ENCODE peak calls at places on chromosomes 16 and 17, in nine cellular contexts. F is heart right ventricle, Y is A549, U is tibial artery, P is mesendoderm, G is pancreas, H is body of pancreas, T is IMR-90, B is right atrium auricular region. I is an unnamed sample. For H3K4me1, the result is how much of the 10 kb centered on the place peaks cover.

GRCh38 chr17:13003454-13003851 is 14.4 kb downstream of the ELAC2 start:
- DNase-seq in F (no peak), Y (no peak), U (peak), P (no peak), G (no peak), H (no peak), T (no peak), B (no peak), I (no peak)

GRCh38 chr16:46673320-46674013 is 15.5 kb downstream of the VPS35 start:
- DNase-seq in F (no peak), Y (peak), U (no peak), P (peak), G (no peak), H (peak), T (peak), B (no peak), I (peak)

GRCh38 chr17:7922499-7923289 is 6.6 kb upstream of the RNF227 start:
- DNase-seq in F (peak), Y (no peak), U (peak), P (peak), G (peak), H (peak), T (peak), B (peak), I (peak)

GRCh38 chr16:57113664-57114063 is 21.3 kb downstream of the CPNE2 start:
- DNase-seq in F (no peak), Y (no peak), U (no peak), P (no peak), G (no peak), H (no peak), T (no peak), B (no peak), I (no peak)

GRCh38 chr17:73142763-73143395 is 21.9 kb upstream of the SSTR2 start:
- DNase-seq in F (no peak), Y (no peak), U (no peak), P (no peak), G (no peak), H (no peak), T (peak), B (no peak), I (no peak)

GRCh38 chr16:69105501-69106361 is at the start of gene HAS3:
- DNase-seq in F (peak), Y (peak), U (no peak), P (peak), G (peak), H (peak), T (peak), B (no peak), I (peak)

GRCh38 chr16:87411375-87412271 is 19.5 kb downstream of the MAP1LC3B start:
- DNase-seq in F (no peak), Y (no peak), U (peak), P (no peak), G (no peak), H (no peak), T (no peak), B (no peak), I (no peak)

GRCh38 chr16:56363781-56364565 is 61.4 kb downstream of the AMFR start:
- DNase-seq in F (no peak), Y (no peak), U (no peak), P (no peak), G (peak), H (no peak), T (no peak), B (peak), I (no peak)

GRCh38 chr17:44187131-44187899 is 543 bp downstream of the TMUB2 start:
- DNase-seq in F (no peak), Y (no peak), U (no peak), P (no peak), G (no peak), H (no peak), T (peak), B (no peak), I (peak)

GRCh38 chr17:142102-142661 is 4.8 kb downstream of the SCGB1C2 start:
- DNase-seq in F (no peak), Y (peak), U (peak), P (peak), G (peak), H (peak), T (peak), B (peak), I (peak)

GRCh38 chr17:1736348-1737281 is 6.1 kb upstream of the SERPINF2 start:
- DNase-seq in F (peak), Y (peak), U (peak), P (no peak), G (no peak), H (peak), T (peak), B (no peak), I (no peak)

GRCh38 chr16:3907586-3907985 is 27.1 kb upstream of the CREBBP start:
- DNase-seq in F (no peak), Y (no peak), U (no peak), P (peak), G (no peak), H (no peak), T (no peak), B (no peak), I (no peak)

GRCh38 chr17:80663783-80664206 is 119.2 kb downstream of the RPTOR start:
- DNase-seq in F (no peak), Y (no peak), U (no peak), P (no peak), G (no peak), H (no peak), T (peak), B (no peak), I (peak)
- H3K27ac ChIP-seq in F (no peak), Y (no peak), U (no peak), P (no peak), G (no peak), H (no peak), T (peak), B (no peak), I (peak)

GRCh38 chr17:82441686-82442487 is 8.7 kb downstream of the CYBC1 start:
- DNase-seq in F (peak), Y (no peak), U (no peak), P (no peak), G (no peak), H (no peak), T (no peak), B (no peak), I (no peak)
- H3K4me1 ChIP-seq in F (under half), Y (under half), U (under half), P (under half), G (under half), H (half or more), T (under half), B (under half), I (under half)

GRCh38 chr16:81946206-81946605 is 65.1 kb downstream of the SDR42E1 start:
- DNase-seq in F (no peak), Y (no peak), U (no peak), P (peak), G (no peak), H (no peak), T (no peak), B (no peak), I (no peak)
- H3K4me3 ChIP-seq in F (no peak), Y (no peak), U (no peak), P (no peak), G (no peak), H (no peak), T (no peak), B (no peak), I (no peak)

GRCh38 chr16:81445926-81446317 is 1.3 kb downstream of the CMIP start:
- DNase-seq in F (no peak), Y (no peak), U (no peak), P (peak), G (no peak), H (no peak), T (no peak), B (no peak), I (no peak)

GRCh38 chr16:81449241-81449640 is 4.6 kb downstream of the CMIP start:
- DNase-seq in F (no peak), Y (no peak), U (no peak), P (no peak), G (no peak), H (no peak), T (no peak), B (no peak), I (no peak)

GRCh38 chr16:81446318-81447275 is 2.0 kb downstream of the CMIP start:
- DNase-seq in F (no peak), Y (peak), U (no peak), P (peak), G (no peak), H (peak), T (peak), B (no peak), I (peak)

GRCh38 chr16:81448154-81449131 is 3.8 kb downstream of the CMIP start:
- DNase-seq in F (no peak), Y (no peak), U (no peak), P (no peak), G (peak), H (peak), T (no peak), B (no peak), I (no peak)

DNA sequence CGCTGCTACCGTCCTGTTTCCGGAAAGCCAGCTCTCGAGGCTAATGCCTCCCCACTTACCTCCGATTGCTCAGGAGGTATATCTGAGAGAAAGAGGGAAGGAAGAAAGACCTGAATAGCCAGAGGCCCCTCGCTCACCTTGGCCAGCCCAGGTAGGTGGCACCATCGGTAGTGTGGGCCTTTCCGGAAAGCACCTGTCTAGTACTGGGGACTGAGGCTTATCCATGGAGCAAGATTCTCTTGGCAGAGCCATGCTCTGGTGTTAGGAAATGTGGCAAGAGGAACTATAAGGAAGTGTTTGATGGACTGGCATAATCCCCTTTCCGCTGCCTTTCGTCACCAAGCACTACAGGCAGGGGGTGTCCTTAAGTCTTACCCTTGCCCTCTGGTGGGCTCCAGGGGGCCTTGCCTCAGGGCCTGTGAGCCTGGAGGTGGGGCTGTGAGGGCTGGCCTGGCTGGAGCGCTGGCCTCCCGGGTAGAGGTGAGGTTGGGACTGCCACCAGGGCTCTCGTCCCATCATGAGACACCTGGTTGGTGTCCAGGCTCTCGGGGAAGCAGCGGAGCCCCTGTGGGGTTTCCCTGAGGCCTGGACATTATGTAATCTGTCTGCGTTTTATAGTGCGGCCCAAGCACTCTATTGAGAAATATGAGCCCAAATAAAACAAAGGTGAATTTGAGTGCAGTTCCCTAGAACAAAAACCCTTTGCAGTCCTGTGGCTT is 2.9 kb downstream of the CMIP start:
- DNase-seq in F (no peak), Y (no peak), U (no peak), P (no peak), G (no peak), H (peak), T (no peak), B (no peak), I (no peak)
- H3K27ac ChIP-seq in F (peak), Y (peak), U (no peak), P (no peak), G (peak), H (peak), T (no peak), B (peak), I (peak)

DNA sequence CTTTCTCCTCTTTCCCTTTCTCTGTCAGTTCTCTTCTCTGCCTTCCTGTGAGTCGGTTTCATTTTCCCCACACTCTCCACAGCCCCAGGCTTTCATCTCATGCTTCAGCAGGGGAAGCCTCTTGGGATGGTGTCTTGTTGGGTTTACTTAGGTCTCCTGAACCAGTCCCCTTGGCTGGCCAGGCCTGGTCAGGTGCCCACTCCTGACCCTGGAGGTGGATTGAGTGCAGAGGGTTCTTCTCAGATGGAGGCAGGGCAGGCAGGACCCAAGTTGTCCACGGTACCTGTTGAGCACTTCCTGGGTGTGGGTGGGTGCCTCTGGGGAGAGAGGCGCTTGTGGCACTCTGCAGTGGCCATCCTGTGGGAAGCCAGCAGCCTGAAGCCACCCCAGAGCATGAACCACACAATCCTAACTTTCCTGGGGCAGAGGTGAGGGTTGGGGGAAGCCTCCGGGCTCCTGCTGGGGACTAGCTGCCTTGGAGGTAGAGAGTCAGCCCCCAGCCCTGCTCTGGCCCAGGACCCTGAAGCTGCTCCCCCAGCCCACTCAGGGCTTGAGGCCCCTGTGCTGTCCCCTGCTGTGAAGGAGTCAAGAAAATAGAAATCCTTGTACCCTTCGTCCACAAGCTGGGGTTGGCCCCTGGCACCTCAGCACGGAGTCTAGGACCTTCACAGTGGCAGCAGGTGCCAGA is 2.0 kb upstream of the RAP1GAP2 start:
- DNase-seq in F (no peak), Y (no peak), U (no peak), P (no peak), G (no peak), H (no peak), T (no peak), B (no peak), I (peak)
- H3K4me1 ChIP-seq in F (under half), Y (under half), U (under half), P (under half), G (under half), H (under half), T (under half), B (under half), I (half or more)

GRCh38 chr17:21457051-21458026 is 81.2 kb downstream of the KCNJ12 start:
- DNase-seq in F (peak), Y (peak), U (peak), P (peak), G (peak), H (peak), T (peak), B (peak), I (peak)

GRCh38 chr17:21455761-21456160 is 79.6 kb downstream of the KCNJ12 start:
- DNase-seq in F (no peak), Y (no peak), U (no peak), P (no peak), G (no peak), H (no peak), T (no peak), B (peak), I (no peak)

GRCh38 chr17:21460358-21460757 is 84.2 kb downstream of the KCNJ12 start:
- DNase-seq in F (no peak), Y (no peak), U (no peak), P (no peak), G (no peak), H (no peak), T (peak), B (peak), I (no peak)

GRCh38 chr17:21459536-21459935 is 83.4 kb downstream of the KCNJ12 start:
- DNase-seq in F (no peak), Y (no peak), U (no peak), P (no peak), G (no peak), H (no peak), T (no peak), B (peak), I (no peak)

GRCh38 chr17:21458036-21458435 is 81.9 kb downstream of the KCNJ12 start:
- DNase-seq in F (no peak), Y (no peak), U (no peak), P (peak), G (no peak), H (no peak), T (no peak), B (peak), I (no peak)
- H3K4me3 ChIP-seq in F (no peak), Y (no peak), U (no peak), P (no peak), G (no peak), H (no peak), T (no peak), B (no peak), I (no peak)

GRCh38 chr16:86158688-86159360 is 259.9 kb downstream of the IRF8 start:
- DNase-seq in F (no peak), Y (no peak), U (no peak), P (peak), G (no peak), H (no peak), T (peak), B (no peak), I (no peak)

GRCh38 chr16:86150646-86151371 is 251.8 kb downstream of the IRF8 start:
- DNase-seq in F (no peak), Y (no peak), U (no peak), P (peak), G (no peak), H (no peak), T (no peak), B (no peak), I (no peak)

GRCh38 chr16:86157616-86158247 is 258.8 kb downstream of the IRF8 start:
- DNase-seq in F (no peak), Y (no peak), U (no peak), P (no peak), G (no peak), H (no peak), T (peak), B (no peak), I (no peak)

GRCh38 chr16:86151372-86151950 is 252.5 kb downstream of the IRF8 start:
- DNase-seq in F (no peak), Y (no peak), U (no peak), P (no peak), G (no peak), H (no peak), T (no peak), B (no peak), I (no peak)

DNA sequence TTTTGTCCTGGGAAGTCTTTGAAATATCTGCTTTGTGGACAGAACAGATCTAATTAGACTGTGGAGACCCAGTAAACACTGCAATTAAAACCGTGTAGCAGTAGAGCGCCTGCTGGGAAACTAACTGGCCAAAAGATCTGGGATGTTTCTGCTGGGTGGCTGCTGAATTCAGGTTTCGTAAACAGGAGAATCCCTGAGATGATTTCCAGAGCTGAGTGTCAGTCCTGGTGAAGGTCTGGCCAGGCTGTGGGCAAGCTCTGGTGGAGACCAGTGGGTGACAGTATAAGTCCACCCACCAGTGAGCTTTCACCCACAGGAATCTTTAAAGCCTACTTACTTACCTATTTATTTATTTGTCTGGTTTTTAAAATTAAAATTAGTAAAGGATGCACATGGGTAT is 257.2 kb downstream of the IRF8 start:
- DNase-seq in F (no peak), Y (no peak), U (no peak), P (no peak), G (no peak), H (no peak), T (no peak), B (no peak), I (no peak)
- H3K27ac ChIP-seq in F (no peak), Y (no peak), U (no peak), P (no peak), G (no peak), H (no peak), T (no peak), B (no peak), I (no peak)

DNA sequence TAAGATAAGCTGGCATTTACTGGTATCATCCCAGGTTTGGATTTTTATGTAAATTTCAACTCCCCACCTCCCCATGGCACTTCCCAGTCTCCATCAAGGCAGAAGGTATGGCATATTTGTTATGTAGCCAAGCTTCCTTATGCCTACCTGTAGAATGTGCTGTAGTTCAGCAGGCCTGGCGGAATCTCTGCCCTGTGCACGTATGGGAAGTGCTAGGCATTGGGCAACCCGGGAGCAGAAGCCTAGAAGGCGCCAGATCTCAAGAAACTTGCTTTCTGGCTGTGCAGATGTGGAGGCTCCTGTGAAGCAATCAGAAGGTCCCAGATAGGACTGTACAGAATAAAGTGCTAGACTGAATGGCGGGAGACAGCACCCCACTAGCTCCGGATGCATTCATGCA is 64.7 kb downstream of the SNX20 start:
- DNase-seq in F (no peak), Y (no peak), U (no peak), P (no peak), G (no peak), H (no peak), T (no peak), B (no peak), I (no peak)
- H3K4me1 ChIP-seq in F (under half), Y (under half), U (under half), P (under half), G (under half), H (under half), T (under half), B (under half), I (under half)

GRCh38 chr17:54902017-54902416 is 1.4 kb downstream of the TOM1L1 start:
- DNase-seq in F (no peak), Y (no peak), U (no peak), P (no peak), G (no peak), H (no peak), T (no peak), B (no peak), I (no peak)
- H3K4me3 ChIP-seq in F (no peak), Y (peak), U (peak), P (no peak), G (no peak), H (no peak), T (no peak), B (no peak), I (no peak)